ENCODE peak calls at places on chromosomes 3 and 15, in six cellular contexts. One of them, this sample, is unnamed.

GRCh38 chr3:184757010-184757651 is 45.3 kb upstream of the MAGEF1 start:
- DNase-seq in colonic mucosa: peak
- DNase-seq in NCI-H1417: no peak
- DNase-seq in left ventricle myocardium inferior: peak
- DNase-seq in activated CD4-positive, alpha-beta T cell treated with anti-CD3 and anti-CD28 coated beads, Interleukin-2, amount 10 ng/mL, durations not matched to agents 7 days and 5 days: no peak
- DNase-seq in aorta: peak
- DNase-seq in this sample: no peak

GRCh38 chr3:77256584-77257488 is 216.9 kb downstream of the ROBO2 start:
- DNase-seq in colonic mucosa: no peak
- DNase-seq in NCI-H1417: peak
- DNase-seq in left ventricle myocardium inferior: no peak
- DNase-seq in activated CD4-positive, alpha-beta T cell treated with anti-CD3 and anti-CD28 coated beads, Interleukin-2, amount 10 ng/mL, durations not matched to agents 7 days and 5 days: no peak
- DNase-seq in aorta: no peak
- DNase-seq in this sample: no peak

GRCh38 chr3:42535981-42536784 is 33.7 kb downstream of the VIPR1 start:
- DNase-seq in colonic mucosa: peak
- DNase-seq in NCI-H1417: no peak
- DNase-seq in left ventricle myocardium inferior: no peak
- DNase-seq in activated CD4-positive, alpha-beta T cell treated with anti-CD3 and anti-CD28 coated beads, Interleukin-2, amount 10 ng/mL, durations not matched to agents 7 days and 5 days: peak
- DNase-seq in aorta: no peak
- DNase-seq in this sample: peak

GRCh38 chr3:167716920-167717319 is 17.8 kb downstream of the PDCD10 start:
- DNase-seq in colonic mucosa: peak
- DNase-seq in NCI-H1417: no peak
- DNase-seq in left ventricle myocardium inferior: no peak
- DNase-seq in activated CD4-positive, alpha-beta T cell treated with anti-CD3 and anti-CD28 coated beads, Interleukin-2, amount 10 ng/mL, durations not matched to agents 7 days and 5 days: no peak
- DNase-seq in aorta: no peak
- DNase-seq in this sample: no peak

GRCh38 chr15:35168464-35168863 is 83.4 kb upstream of the NANOGP8 start:
- DNase-seq in colonic mucosa: no peak
- DNase-seq in NCI-H1417: no peak
- DNase-seq in left ventricle myocardium inferior: no peak
- DNase-seq in activated CD4-positive, alpha-beta T cell treated with anti-CD3 and anti-CD28 coated beads, Interleukin-2, amount 10 ng/mL, durations not matched to agents 7 days and 5 days: no peak
- DNase-seq in aorta: no peak
- DNase-seq in this sample: peak

GRCh38 chr3:10417849-10418248 is 87.5 kb downstream of the ATP2B2 start:
- DNase-seq in colonic mucosa: no peak
- DNase-seq in NCI-H1417: no peak
- DNase-seq in left ventricle myocardium inferior: no peak
- DNase-seq in activated CD4-positive, alpha-beta T cell treated with anti-CD3 and anti-CD28 coated beads, Interleukin-2, amount 10 ng/mL, durations not matched to agents 7 days and 5 days: no peak
- DNase-seq in aorta: no peak
- DNase-seq in this sample: peak

GRCh38 chr15:88391700-88392099 is 75.5 kb downstream of the MRPL46 start:
- DNase-seq in colonic mucosa: no peak
- DNase-seq in NCI-H1417: no peak
- DNase-seq in left ventricle myocardium inferior: no peak
- DNase-seq in activated CD4-positive, alpha-beta T cell treated with anti-CD3 and anti-CD28 coated beads, Interleukin-2, amount 10 ng/mL, durations not matched to agents 7 days and 5 days: no peak
- DNase-seq in aorta: no peak
- DNase-seq in this sample: no peak

GRCh38 chr3:1462916-1463315 is 370.1 kb downstream of the CNTN6 start:
- DNase-seq in colonic mucosa: no peak
- DNase-seq in NCI-H1417: no peak
- DNase-seq in left ventricle myocardium inferior: no peak
- DNase-seq in activated CD4-positive, alpha-beta T cell treated with anti-CD3 and anti-CD28 coated beads, Interleukin-2, amount 10 ng/mL, durations not matched to agents 7 days and 5 days: no peak
- DNase-seq in aorta: no peak
- DNase-seq in this sample: no peak

GRCh38 chr3:188446014-188446413 is 292.1 kb downstream of the LPP start:
- DNase-seq in colonic mucosa: no peak
- DNase-seq in NCI-H1417: peak
- DNase-seq in left ventricle myocardium inferior: no peak
- DNase-seq in activated CD4-positive, alpha-beta T cell treated with anti-CD3 and anti-CD28 coated beads, Interleukin-2, amount 10 ng/mL, durations not matched to agents 7 days and 5 days: no peak
- DNase-seq in aorta: no peak
- DNase-seq in this sample: no peak

GRCh38 chr3:131348911-131349310 is 32.7 kb upstream of the NUDT16 start:
- DNase-seq in colonic mucosa: no peak
- DNase-seq in NCI-H1417: no peak
- DNase-seq in left ventricle myocardium inferior: no peak
- DNase-seq in activated CD4-positive, alpha-beta T cell treated with anti-CD3 and anti-CD28 coated beads, Interleukin-2, amount 10 ng/mL, durations not matched to agents 7 days and 5 days: no peak
- DNase-seq in aorta: no peak
- DNase-seq in this sample: no peak

GRCh38 chr3:101383656-101384055 is 63.3 kb upstream of the IMPG2 start:
- DNase-seq in colonic mucosa: no peak
- DNase-seq in NCI-H1417: no peak
- DNase-seq in left ventricle myocardium inferior: no peak
- DNase-seq in activated CD4-positive, alpha-beta T cell treated with anti-CD3 and anti-CD28 coated beads, Interleukin-2, amount 10 ng/mL, durations not matched to agents 7 days and 5 days: no peak
- DNase-seq in aorta: no peak
- DNase-seq in this sample: no peak